ENCODE peak calls at places on chromosomes 7 and 10, in four cellular contexts. One of them, this sample, is unnamed.

GRCh38 chr7:146131701-146132100 is 15.1 kb downstream of the CNTNAP2 start:
- DNase-seq in SK-N-SH: no peak
- DNase-seq in HCT116: no peak
- DNase-seq in H1: no peak
- DNase-seq in this sample: no peak

GRCh38 chr7:100966542-100967291 is 2.6 kb upstream of the MUC12 start:
- DNase-seq in H1: no peak
- DNase-seq in SK-N-SH: peak
- DNase-seq in HCT116: no peak
- DNase-seq in this sample: no peak

GRCh38 chr7:81366546-81366945 is 403.3 kb downstream of the HGF start:
- DNase-seq in SK-N-SH: no peak
- DNase-seq in H1: no peak
- DNase-seq in HCT116: no peak
- DNase-seq in this sample: no peak

GRCh38 chr10:125123363-125124113 is 36.8 kb downstream of the CTBP2 start:
- DNase-seq in SK-N-SH: no peak
- DNase-seq in HCT116: peak
- DNase-seq in H1: no peak
- DNase-seq in this sample: no peak

GRCh38 chr7:65233409-65234034 is 140.1 kb upstream of the ZNF92 start:
- DNase-seq in H1: no peak
- DNase-seq in HCT116: no peak
- DNase-seq in SK-N-SH: no peak
- DNase-seq in this sample: no peak

GRCh38 chr10:117047947-117048346 is 43.0 kb upstream of the SHTN1 start:
- DNase-seq in SK-N-SH: no peak
- DNase-seq in HCT116: no peak
- DNase-seq in H1: no peak
- DNase-seq in this sample: no peak

GRCh38 chr10:49435225-49435624 is 39.3 kb upstream of the DRGX start:
- DNase-seq in SK-N-SH: no peak
- DNase-seq in HCT116: no peak
- DNase-seq in H1: no peak
- DNase-seq in this sample: no peak

GRCh38 chr10:48406204-48406603 is 99.7 kb downstream of the MAPK8 start:
- DNase-seq in SK-N-SH: no peak
- DNase-seq in HCT116: peak
- DNase-seq in H1: no peak
- DNase-seq in this sample: no peak

GRCh38 chr10:124543971-124544370 is 82.3 kb downstream of the LHPP start:
- DNase-seq in SK-N-SH: no peak
- DNase-seq in HCT116: no peak
- DNase-seq in H1: no peak
- DNase-seq in this sample: no peak

GRCh38 chr10:32239770-32240169 is 107.2 kb downstream of the EPC1 start:
- DNase-seq in HCT116: no peak
- DNase-seq in H1: no peak
- DNase-seq in SK-N-SH: no peak
- DNase-seq in this sample: no peak

GRCh38 chr7:28573059-28573553 is 160.8 kb downstream of the CREB5 start:
- DNase-seq in H1: no peak
- DNase-seq in SK-N-SH: peak
- DNase-seq in HCT116: no peak
- DNase-seq in this sample: no peak

GRCh38 chr7:33910756-33911155 is 5.4 kb downstream of the BMPER start:
- DNase-seq in HCT116: no peak
- DNase-seq in SK-N-SH: peak
- DNase-seq in H1: no peak
- DNase-seq in this sample: no peak

GRCh38 chr7:29657856-29658255 is 94.2 kb downstream of the PRR15 start:
- DNase-seq in H1: no peak
- DNase-seq in HCT116: no peak
- DNase-seq in SK-N-SH: no peak
- DNase-seq in this sample: no peak

GRCh38 chr7:44183386-44183785 is 5.9 kb downstream of the GCK start:
- DNase-seq in HCT116: no peak
- DNase-seq in H1: no peak
- DNase-seq in SK-N-SH: no peak
- DNase-seq in this sample: no peak

GRCh38 chr10:60267802-60268201 is 121.9 kb downstream of the ANK3 start:
- DNase-seq in HCT116: no peak
- DNase-seq in SK-N-SH: no peak
- DNase-seq in H1: no peak
- DNase-seq in this sample: no peak

GRCh38 chr10:124250506-124250905 is 157.1 kb upstream of the CHST15 start:
- DNase-seq in H1: no peak
- DNase-seq in HCT116: no peak
- DNase-seq in SK-N-SH: no peak
- DNase-seq in this sample: no peak

GRCh38 chr10:73139251-73139650 is 28.6 kb downstream of the ECD start:
- DNase-seq in H1: no peak
- DNase-seq in HCT116: no peak
- DNase-seq in SK-N-SH: no peak
- DNase-seq in this sample: no peak

GRCh38 chr7:45644237-45644636 is 70.1 kb downstream of the ADCY1 start:
- DNase-seq in HCT116: no peak
- DNase-seq in H1: no peak
- DNase-seq in SK-N-SH: no peak
- DNase-seq in this sample: no peak

GRCh38 chr10:86657396-86658011 is 3.2 kb downstream of the OPN4 start:
- DNase-seq in SK-N-SH: peak
- DNase-seq in HCT116: no peak
- DNase-seq in H1: no peak
- DNase-seq in this sample: no peak

GRCh38 chr10:12279281-12279680 is 70.1 kb upstream of the CAMK1D start:
- DNase-seq in HCT116: no peak
- DNase-seq in H1: no peak
- DNase-seq in SK-N-SH: no peak
- DNase-seq in this sample: no peak

GRCh38 chr7:127252736-127253288 is at the start of gene GRM8:
- DNase-seq in HCT116: no peak
- DNase-seq in H1: peak
- DNase-seq in SK-N-SH: peak
- DNase-seq in this sample: peak

GRCh38 chr7:127437241-127437640 is 44.7 kb upstream of the ZNF800 start:
- DNase-seq in HCT116: no peak
- DNase-seq in H1: no peak
- DNase-seq in SK-N-SH: no peak
- DNase-seq in this sample: no peak

GRCh38 chr7:30278386-30278785 is 6.0 kb upstream of the ZNRF2 start:
- DNase-seq in HCT116: no peak
- DNase-seq in H1: no peak
- DNase-seq in SK-N-SH: no peak
- DNase-seq in this sample: no peak

GRCh38 chr7:116512524-116513188 is 12.2 kb upstream of the CAV1 start:
- DNase-seq in HCT116: no peak
- DNase-seq in SK-N-SH: no peak
- DNase-seq in H1: no peak
- DNase-seq in this sample: no peak

GRCh38 chr10:131554821-131555220 is 243.3 kb upstream of the TCERG1L start:
- DNase-seq in HCT116: no peak
- DNase-seq in H1: no peak
- DNase-seq in SK-N-SH: no peak
- DNase-seq in this sample: no peak

GRCh38 chr7:4641091-4641666 is 40.9 kb upstream of the FOXK1 start:
- DNase-seq in HCT116: no peak
- DNase-seq in SK-N-SH: no peak
- DNase-seq in H1: no peak
- DNase-seq in this sample: no peak

GRCh38 chr10:451021-451471 is 238.4 kb downstream of the DIP2C start:
- DNase-seq in H1: no peak
- DNase-seq in SK-N-SH: no peak
- DNase-seq in HCT116: no peak
- DNase-seq in this sample: no peak

GRCh38 chr10:52741851-52742250 is 30.7 kb downstream of the MBL2 start:
- DNase-seq in H1: no peak
- DNase-seq in HCT116: no peak
- DNase-seq in SK-N-SH: no peak
- DNase-seq in this sample: no peak

GRCh38 chr10:42690449-42691360 is 52.3 kb upstream of the ZNF33B start:
- DNase-seq in H1: no peak
- DNase-seq in HCT116: peak
- DNase-seq in SK-N-SH: peak
- DNase-seq in this sample: no peak

GRCh38 chr7:35714862-35715261 is 19.9 kb upstream of the HERPUD2 start:
- DNase-seq in H1: no peak
- DNase-seq in HCT116: no peak
- DNase-seq in SK-N-SH: no peak
- DNase-seq in this sample: no peak

GRCh38 chr7:6139189-6139996 is 108.2 kb downstream of the ANKRD61 start:
- DNase-seq in HCT116: no peak
- DNase-seq in SK-N-SH: no peak
- DNase-seq in H1: no peak
- DNase-seq in this sample: no peak

GRCh38 chr10:70584941-70585544 is 17.5 kb downstream of the PRF1 start:
- DNase-seq in SK-N-SH: peak
- DNase-seq in HCT116: no peak
- DNase-seq in H1: peak
- DNase-seq in this sample: peak

GRCh38 chr7:90817846-90818245 is 221.7 kb downstream of the CDK14 start:
- DNase-seq in H1: no peak
- DNase-seq in HCT116: no peak
- DNase-seq in SK-N-SH: no peak
- DNase-seq in this sample: no peak

DNA sequence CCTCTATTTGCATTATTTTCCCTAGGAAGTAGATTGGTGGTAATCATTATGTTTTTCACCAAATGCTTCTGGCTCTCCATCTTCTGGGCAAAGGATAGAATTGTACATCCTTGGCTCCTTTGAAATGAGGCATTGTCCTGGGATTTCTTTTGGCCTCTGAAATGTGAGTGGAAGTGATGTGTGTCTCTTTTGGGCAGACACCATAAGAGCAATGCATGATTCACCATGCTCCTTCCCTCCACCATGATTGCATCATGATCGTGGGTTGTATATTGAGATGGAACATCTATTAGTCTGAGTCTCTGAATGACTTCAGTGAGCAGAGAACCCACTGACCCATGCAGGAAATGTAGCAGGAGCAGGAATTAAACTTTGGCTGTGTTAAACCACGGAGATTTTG is 49.2 kb downstream of the ADRA2A start:
- DNase-seq in H1: no peak
- DNase-seq in SK-N-SH: no peak
- DNase-seq in HCT116: no peak
- DNase-seq in this sample: no peak
- TF ChIP-seq YY1 in H1: no peak
- TF ChIP-seq YY1 in SK-N-SH: no peak
- TF ChIP-seq YY1 in HCT116: no peak
- TF ChIP-seq YY1 in this sample: no peak

GRCh38 chr7:95881597-95881996 is 109.2 kb downstream of the DYNC1I1 start:
- DNase-seq in SK-N-SH: peak
- DNase-seq in H1: no peak
- DNase-seq in HCT116: no peak
- DNase-seq in this sample: no peak

GRCh38 chr7:95883208-95883607 is 110.9 kb downstream of the DYNC1I1 start:
- DNase-seq in H1: no peak
- DNase-seq in SK-N-SH: peak
- DNase-seq in HCT116: no peak
- DNase-seq in this sample: no peak

GRCh38 chr7:95886501-95887090 is 114.2 kb downstream of the DYNC1I1 start:
- DNase-seq in HCT116: no peak
- DNase-seq in H1: no peak
- DNase-seq in SK-N-SH: no peak
- DNase-seq in this sample: no peak
- TF ChIP-seq YY1 in HCT116: no peak
- TF ChIP-seq YY1 in H1: no peak
- TF ChIP-seq YY1 in SK-N-SH: no peak
- TF ChIP-seq YY1 in this sample: no peak

DNA sequence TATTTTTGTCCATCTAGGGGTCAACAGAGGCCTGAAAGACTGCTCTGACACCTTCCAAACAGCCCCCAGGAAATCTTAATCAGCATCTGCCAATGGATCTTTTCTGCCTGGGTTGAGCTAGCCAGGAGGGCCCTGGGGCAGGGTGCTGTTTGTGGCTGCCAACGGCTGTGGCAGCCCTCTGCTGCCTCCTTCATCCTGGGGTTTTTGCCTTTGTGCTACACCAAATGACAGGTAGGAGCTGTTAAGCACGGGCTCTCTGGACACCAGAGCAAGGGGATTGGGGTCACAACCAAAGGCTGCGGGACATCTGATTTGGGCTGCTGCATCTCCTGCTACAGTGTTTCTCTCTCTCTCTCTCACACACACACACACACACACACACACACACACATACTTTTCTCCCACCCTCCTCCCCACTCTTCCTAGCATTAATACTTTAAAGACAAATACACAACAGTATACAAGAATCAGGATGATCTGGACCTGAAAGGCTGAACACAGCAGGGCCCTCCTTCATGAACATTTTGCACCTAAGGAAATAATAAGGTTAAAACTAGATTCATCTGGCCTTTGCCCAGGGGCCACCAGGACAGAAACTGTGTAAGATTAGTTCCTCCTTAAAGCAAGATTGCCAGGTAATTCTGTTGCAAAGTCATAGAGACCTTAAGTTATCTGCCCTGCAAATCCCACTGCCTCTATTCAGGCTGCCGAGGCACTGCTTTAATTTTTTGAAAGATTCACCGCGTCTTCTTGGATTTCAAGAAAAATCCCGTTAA is 1.8 kb upstream of the KIAA1217 start:
- DNase-seq in H1: no peak
- DNase-seq in HCT116: no peak
- DNase-seq in SK-N-SH: peak
- DNase-seq in this sample: no peak
- TF ChIP-seq YY1 in H1: no peak
- TF ChIP-seq YY1 in HCT116: no peak
- TF ChIP-seq YY1 in SK-N-SH: no peak
- TF ChIP-seq YY1 in this sample: no peak

DNA sequence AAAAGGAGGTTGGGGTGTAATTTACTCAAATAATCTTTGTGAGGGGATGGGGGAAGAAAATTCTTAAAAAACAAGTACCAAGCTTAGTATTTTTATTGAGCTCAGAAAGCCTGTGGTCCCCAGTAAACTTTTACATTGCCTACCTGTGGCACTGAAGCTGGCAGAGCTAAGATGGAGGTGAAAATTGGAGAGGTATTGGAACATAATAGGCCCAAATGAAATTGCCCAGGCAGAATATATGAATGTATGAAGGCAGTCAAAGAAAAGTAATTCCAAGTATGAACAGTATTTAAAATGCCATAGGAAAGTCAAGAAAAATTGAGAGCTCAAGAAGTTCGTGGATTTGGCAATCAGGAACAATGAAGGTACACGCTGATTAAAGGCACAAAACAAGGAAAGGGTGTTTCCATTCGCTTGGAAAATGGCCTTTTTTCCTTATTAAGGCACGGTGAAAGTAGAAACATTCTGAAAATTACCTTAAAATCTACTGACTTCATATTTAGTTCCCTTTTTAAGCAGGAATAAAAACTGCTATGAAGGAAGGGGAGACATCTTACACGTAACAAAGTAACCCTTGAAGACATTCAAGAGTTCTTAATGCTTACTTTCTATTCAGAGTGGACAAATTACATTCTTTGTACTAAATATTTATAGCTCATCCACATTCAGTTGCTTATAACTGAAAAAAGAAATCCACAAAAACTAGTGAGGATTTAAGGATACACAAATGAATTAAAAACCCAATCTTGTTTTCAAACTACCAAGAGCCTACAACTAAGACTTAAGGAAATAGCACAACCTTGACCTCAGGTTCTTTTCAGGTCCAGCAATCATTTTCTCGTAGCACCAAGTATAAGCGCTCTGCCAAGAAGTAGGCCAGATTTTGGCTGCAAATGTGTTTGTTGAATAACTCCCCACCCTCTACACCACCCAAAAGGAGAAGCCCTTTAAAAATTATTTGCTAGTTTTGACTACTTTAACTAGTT is 3.2 kb upstream of the KMT2E start:
- DNase-seq in H1: no peak
- DNase-seq in SK-N-SH: no peak
- DNase-seq in HCT116: no peak
- DNase-seq in this sample: no peak
- TF ChIP-seq YY1 in H1: no peak
- TF ChIP-seq YY1 in SK-N-SH: no peak
- TF ChIP-seq YY1 in HCT116: no peak
- TF ChIP-seq YY1 in this sample: no peak